ENCODE peak calls at places on chromosomes 2 and 18, in nine cellular contexts. E is HCT116, M is GM12865, O is left lung, I is DND-41, J is cardiac fibroblast, F is K562, A is heart left ventricle, Z is sigmoid colon. T is an unnamed sample.

GRCh38 chr2:126275093-126275492 is 380.9 kb upstream of the GYPC start:
- DNase-seq in E (no peak), M (no peak), O (no peak), I (no peak), J (no peak), F (no peak), A (no peak), Z (no peak), T (no peak)

GRCh38 chr2:224892574-224893204 is 149.6 kb downstream of the DOCK10 start:
- DNase-seq in E (no peak), M (no peak), O (no peak), I (no peak), J (no peak), F (no peak), A (no peak), Z (no peak), T (no peak)

GRCh38 chr2:186590538-186591441 is 934 bp downstream of the ITGAV start:
- DNase-seq in E (no peak), M (peak), O (no peak), I (no peak), J (peak), F (peak), A (peak), Z (no peak), T (peak)

GRCh38 chr18:3947383-3947782 is 497.4 kb downstream of the TGIF1 start:
- DNase-seq in E (no peak), M (no peak), O (no peak), I (no peak), J (no peak), F (no peak), A (no peak), Z (no peak), T (no peak)

GRCh38 chr2:189149981-189150380 is 29.6 kb downstream of the COL5A2 start:
- DNase-seq in E (no peak), M (no peak), O (no peak), I (no peak), J (peak), F (no peak), A (no peak), Z (no peak), T (peak)

GRCh38 chr18:61333746-61334490 is 688 bp downstream of the CDH20 start:
- DNase-seq in E (no peak), M (no peak), O (peak), I (no peak), J (peak), F (no peak), A (no peak), Z (no peak), T (no peak)

GRCh38 chr18:37565985-37566478 is 434 bp upstream of the CELF4 start:
- DNase-seq in E (no peak), M (no peak), O (peak), I (no peak), J (peak), F (peak), A (peak), Z (peak), T (no peak)

GRCh38 chr2:179336782-179337534 is 72.3 kb upstream of the SESTD1 start:
- DNase-seq in E (no peak), M (no peak), O (no peak), I (no peak), J (peak), F (no peak), A (no peak), Z (no peak), T (peak)

GRCh38 chr2:188726561-188727247 is 247.5 kb upstream of the COL3A1 start:
- DNase-seq in E (no peak), M (no peak), O (no peak), I (no peak), J (no peak), F (no peak), A (no peak), Z (no peak), T (no peak)

GRCh38 chr2:240954436-240955305 is 43.7 kb upstream of the SNED1 start:
- DNase-seq in E (no peak), M (no peak), O (peak), I (no peak), J (no peak), F (no peak), A (no peak), Z (peak), T (no peak)

GRCh38 chr2:17748745-17749144 is 4.9 kb downstream of the SMC6 start:
- DNase-seq in E (no peak), M (no peak), O (no peak), I (no peak), J (no peak), F (peak), A (no peak), Z (no peak), T (no peak)

GRCh38 chr2:72092099-72092498 is 55.6 kb downstream of the CYP26B1 start:
- DNase-seq in E (no peak), M (no peak), O (no peak), I (no peak), J (no peak), F (no peak), A (no peak), Z (no peak), T (no peak)

GRCh38 chr2:64857581-64858471 is 131.4 kb upstream of the SLC1A4 start:
- DNase-seq in E (no peak), M (no peak), O (peak), I (no peak), J (peak), F (no peak), A (peak), Z (peak), T (peak)

GRCh38 chr2:70702711-70703395 is 65.1 kb downstream of the ADD2 start:
- DNase-seq in E (no peak), M (no peak), O (no peak), I (no peak), J (no peak), F (no peak), A (no peak), Z (peak), T (no peak)

GRCh38 chr2:18516112-18516511 is 44.3 kb downstream of the RDH14 start:
- DNase-seq in E (no peak), M (no peak), O (no peak), I (no peak), J (no peak), F (no peak), A (no peak), Z (no peak), T (peak)

GRCh38 chr2:217732995-217733394 is 269.8 kb downstream of the TNS1 start:
- DNase-seq in E (no peak), M (no peak), O (no peak), I (no peak), J (peak), F (no peak), A (no peak), Z (no peak), T (no peak)

GRCh38 chr2:45199973-45200372 is 190.7 kb upstream of the SIX2 start:
- DNase-seq in E (no peak), M (no peak), O (no peak), I (no peak), J (peak), F (no peak), A (no peak), Z (no peak), T (no peak)

GRCh38 chr2:239870863-239871262 is 154.3 kb downstream of the NDUFA10 start:
- DNase-seq in E (no peak), M (no peak), O (no peak), I (no peak), J (no peak), F (no peak), A (no peak), Z (no peak), T (no peak)

GRCh38 chr2:169438476-169438875 is 40.8 kb upstream of the BBS5 start:
- DNase-seq in E (no peak), M (no peak), O (no peak), I (no peak), J (no peak), F (no peak), A (no peak), Z (no peak), T (no peak)

GRCh38 chr2:102154364-102154763 is 11.8 kb downstream of the IL1R1 start:
- DNase-seq in E (no peak), M (no peak), O (no peak), I (no peak), J (no peak), F (no peak), A (no peak), Z (no peak), T (no peak)

GRCh38 chr2:226098861-226099466 is 699.5 kb downstream of the NYAP2 start:
- DNase-seq in E (no peak), M (no peak), O (no peak), I (no peak), J (no peak), F (no peak), A (no peak), Z (no peak), T (peak)

GRCh38 chr2:239441261-239441701 is 40.5 kb upstream of the HDAC4 start:
- DNase-seq in E (no peak), M (no peak), O (no peak), I (peak), J (no peak), F (no peak), A (no peak), Z (no peak), T (no peak)

GRCh38 chr18:44036500-44036899 is 644.2 kb upstream of the SETBP1 start:
- DNase-seq in E (no peak), M (no peak), O (peak), I (no peak), J (peak), F (no peak), A (peak), Z (no peak), T (no peak)

GRCh38 chr2:26922638-26923466 is 47.6 kb upstream of the MAPRE3 start:
- DNase-seq in E (peak), M (peak), O (peak), I (peak), J (peak), F (peak), A (peak), Z (peak), T (peak)

GRCh38 chr2:161418715-161419337 is 2.7 kb downstream of the TBR1 start:
- DNase-seq in E (no peak), M (peak), O (peak), I (no peak), J (no peak), F (no peak), A (no peak), Z (no peak), T (peak)

GRCh38 chr2:44679584-44679983 is 261.9 kb upstream of the SIX3 start:
- DNase-seq in E (no peak), M (no peak), O (no peak), I (no peak), J (no peak), F (no peak), A (no peak), Z (no peak), T (no peak)

GRCh38 chr2:36650031-36650430 is 46.5 kb upstream of the VIT start:
- DNase-seq in E (peak), M (peak), O (no peak), I (no peak), J (peak), F (no peak), A (no peak), Z (no peak), T (peak)

GRCh38 chr2:98518106-98518505 is 73.4 kb downstream of the INPP4A start:
- DNase-seq in E (no peak), M (peak), O (no peak), I (peak), J (no peak), F (peak), A (no peak), Z (peak), T (peak)

GRCh38 chr2:181684454-181685149 is 4.3 kb upstream of the NEUROD1 start:
- DNase-seq in E (no peak), M (no peak), O (no peak), I (no peak), J (no peak), F (no peak), A (no peak), Z (no peak), T (no peak)

GRCh38 chr2:196123679-196124373 is 47.6 kb downstream of the STK17B start:
- DNase-seq in E (no peak), M (no peak), O (no peak), I (no peak), J (peak), F (peak), A (no peak), Z (no peak), T (peak)

GRCh38 chr2:177710003-177710411 is 317.4 kb downstream of the AGPS start:
- DNase-seq in E (no peak), M (no peak), O (no peak), I (no peak), J (no peak), F (no peak), A (no peak), Z (no peak), T (no peak)

GRCh38 chr2:240095556-240096523 is 40.3 kb downstream of the COPS9 start:
- DNase-seq in E (no peak), M (no peak), O (peak), I (no peak), J (no peak), F (no peak), A (no peak), Z (no peak), T (no peak)

GRCh38 chr18:45590546-45590945 is 24.7 kb upstream of the SLC14A2 start:
- DNase-seq in E (no peak), M (no peak), O (no peak), I (no peak), J (no peak), F (no peak), A (no peak), Z (no peak), T (no peak)

GRCh38 chr18:45589559-45590041 is 25.7 kb upstream of the SLC14A2 start:
- DNase-seq in E (no peak), M (no peak), O (no peak), I (no peak), J (peak), F (no peak), A (peak), Z (no peak), T (peak)

GRCh38 chr18:45588284-45588683 is 27.0 kb upstream of the SLC14A2 start:
- DNase-seq in E (no peak), M (no peak), O (no peak), I (no peak), J (no peak), F (no peak), A (peak), Z (no peak), T (peak)

GRCh38 chr18:45588831-45589558 is 26.3 kb upstream of the SLC14A2 start:
- DNase-seq in E (no peak), M (no peak), O (no peak), I (no peak), J (no peak), F (no peak), A (no peak), Z (no peak), T (peak)

DNA sequence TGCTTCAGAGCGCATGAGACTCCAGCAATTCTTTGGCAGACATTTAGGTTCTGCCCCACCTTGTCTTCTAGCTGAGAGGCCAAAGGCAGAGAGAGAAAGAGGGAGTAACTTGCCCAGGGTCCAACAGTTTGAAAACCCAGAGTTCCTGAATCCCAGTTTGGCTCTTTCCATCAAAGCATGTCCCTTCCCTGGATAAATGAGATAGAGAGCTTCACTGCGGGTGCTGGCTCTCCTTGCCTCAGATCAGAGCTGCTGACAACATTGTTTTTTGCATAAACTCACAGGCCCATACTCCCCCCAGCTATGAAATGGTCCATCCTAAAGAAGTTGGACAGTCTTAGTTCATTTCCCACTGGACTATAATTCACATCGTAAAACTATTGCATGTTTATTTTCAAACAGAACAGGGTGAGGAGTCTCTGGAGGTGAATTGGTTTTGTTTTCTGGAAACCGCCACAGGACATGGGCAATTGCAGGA is 25.2 kb upstream of the SLC14A2 start:
- DNase-seq in E (no peak), M (no peak), O (no peak), I (no peak), J (no peak), F (no peak), A (peak), Z (no peak), T (peak)
- H3K4me3 ChIP-seq in E (no peak), M (no peak), O (no peak), I (no peak), J (no peak), F (no peak), A (no peak), Z (no peak), T (no peak)

GRCh38 chr2:9375857-9376428 is 47.4 kb downstream of the ITGB1BP1 start:
- DNase-seq in E (no peak), M (peak), O (no peak), I (no peak), J (no peak), F (no peak), A (no peak), Z (no peak), T (no peak)
- TF ChIP-seq CTCF in E (no peak), M (peak), O (no peak), I (no peak), J (no peak), F (peak), A (no peak), Z (no peak), T (no peak)

DNA sequence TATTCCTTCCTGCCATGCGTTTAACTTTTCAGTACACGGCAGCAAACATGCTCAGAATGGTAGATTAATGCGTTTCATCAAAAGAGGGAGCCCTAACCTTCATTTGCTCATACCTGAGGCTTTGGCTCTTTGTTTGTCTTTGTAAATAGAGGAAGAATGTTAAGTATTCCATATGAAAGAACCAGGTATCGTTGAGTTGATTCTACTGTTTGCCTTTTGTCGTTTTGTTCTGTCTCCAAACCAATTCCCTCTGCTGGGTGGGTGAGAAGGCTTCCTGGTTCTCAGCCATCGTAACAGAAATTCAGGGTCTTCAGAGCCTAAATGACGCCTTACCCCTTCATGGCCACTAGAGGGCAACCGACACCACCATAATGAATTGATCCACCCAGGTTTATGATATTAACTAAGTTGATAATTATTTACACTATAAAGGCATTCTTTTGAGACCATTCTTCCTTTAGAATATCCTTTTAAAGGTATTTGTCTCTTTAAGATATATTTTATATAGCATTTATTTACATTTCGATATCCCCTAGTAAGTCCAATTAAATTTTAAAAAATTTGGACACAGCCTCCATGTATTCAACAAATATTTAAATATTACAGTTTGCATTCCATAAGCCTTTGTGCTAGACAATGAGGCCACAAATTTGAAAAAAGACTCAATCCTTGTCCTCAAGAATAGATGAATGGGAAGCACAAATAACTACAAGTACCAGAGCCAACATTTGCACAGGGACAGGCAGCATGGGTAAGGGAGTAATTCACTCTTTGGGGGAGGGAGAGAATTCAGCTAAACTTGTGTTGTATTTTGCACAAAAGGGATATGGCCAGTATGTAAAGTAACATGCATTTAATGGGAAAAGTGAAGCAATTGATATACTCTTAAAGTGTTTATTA is 48.1 kb downstream of the TIMM21 start:
- DNase-seq in E (peak), M (peak), O (no peak), I (peak), J (peak), F (peak), A (peak), Z (no peak), T (peak)
- H3K4me3 ChIP-seq in E (peak), M (no peak), O (no peak), I (no peak), J (no peak), F (no peak), A (no peak), Z (peak), T (peak)

GRCh38 chr18:50009772-50010171 is 185.2 kb downstream of the MYO5B start:
- DNase-seq in E (peak), M (peak), O (no peak), I (peak), J (peak), F (peak), A (peak), Z (no peak), T (peak)
- TF ChIP-seq CTCF in E (peak), M (peak), O (peak), I (peak), J (peak), F (peak), A (peak), Z (peak), T (peak)